ENCODE peak calls at places on chromosomes 2 and 18, in five cellular contexts. T is PC-9; Z is astrocyte; X is CD8-positive, alpha-beta memory T cell; A is AG04450. F is an unnamed sample.

GRCh38 chr2:101948625-101949150 is 43.1 kb upstream of the IL1R2 start:
- DNase-seq in Z (no peak), A (no peak), T (no peak), X (no peak), F (no peak)

GRCh38 chr2:41782306-41783158 is 265.3 kb upstream of the PKDCC start:
- DNase-seq in A (peak; percentile 6), Z (peak; percentile 2), T (peak; percentile 24), X (peak; percentile 5), F (peak; percentile 41)

GRCh38 chr2:218471982-218472381 is 53.1 kb downstream of the VIL1 start:
- DNase-seq in T (no peak), A (no peak), X (no peak), Z (no peak), F (no peak)

GRCh38 chr2:127525692-127526141 is 572 bp downstream of the IWS1 start:
- DNase-seq in X (no peak), A (no peak), Z (peak; percentile 56), T (no peak), F (peak; percentile 34)

GRCh38 chr2:134250840-134251461 is 2.9 kb upstream of the MGAT5 start:
- DNase-seq in T (no peak), Z (no peak), X (no peak), A (no peak), F (no peak)

GRCh38 chr2:145169285-145169684 is 649.4 kb upstream of the ZEB2 start:
- DNase-seq in T (no peak), X (no peak), Z (no peak), A (no peak), F (no peak)

GRCh38 chr18:22871809-22872525 is 61.2 kb upstream of the RBBP8 start:
- DNase-seq in Z (peak; percentile 85), T (peak; percentile 13), X (no peak), A (no peak), F (no peak)

GRCh38 chr2:159155791-159156190 is 130.7 kb downstream of the WDSUB1 start:
- DNase-seq in T (no peak), A (no peak), X (no peak), Z (no peak), F (no peak)

GRCh38 chr2:98444436-98445166 is at the start of gene INPP4A:
- DNase-seq in X (peak; percentile 70), Z (no peak), T (peak; percentile 80), A (no peak), F (peak; percentile 84)

GRCh38 chr2:60499082-60499429 is 54.4 kb downstream of the BCL11A start:
- DNase-seq in A (no peak), T (no peak), X (no peak), Z (no peak), F (no peak)

GRCh38 chr2:27596627-27597026 is 13.8 kb downstream of the ZNF512 start:
- DNase-seq in A (no peak), Z (no peak), X (no peak), T (no peak), F (no peak)

GRCh38 chr2:225025917-225026571 is 16.2 kb downstream of the DOCK10 start:
- DNase-seq in A (no peak), T (peak; percentile 38), Z (peak; percentile 92), X (no peak), F (no peak)

GRCh38 chr2:12731701-12732280 is 15.1 kb downstream of the TRIB2 start:
- DNase-seq in T (no peak), X (no peak), A (no peak), Z (no peak), F (no peak)

GRCh38 chr2:240203031-240203841 is 62.8 kb upstream of the OTOS start:
- DNase-seq in Z (no peak), T (no peak), X (no peak), A (no peak), F (no peak)

GRCh38 chr2:196677404-196677803 is 37.9 kb downstream of the CCDC150 start:
- DNase-seq in X (no peak), A (peak; percentile 23), Z (peak; percentile 56), T (no peak), F (no peak)

GRCh38 chr2:11861044-11861443 is 114.6 kb downstream of the LPIN1 start:
- DNase-seq in Z (no peak), A (no peak), X (no peak), T (no peak), F (no peak)

GRCh38 chr2:234060236-234060635 is 9.7 kb downstream of the SPP2 start:
- DNase-seq in T (no peak), X (no peak), Z (no peak), A (no peak), F (no peak)

GRCh38 chr2:15897431-15898098 is 42.8 kb upstream of the MYCN start:
- DNase-seq in T (no peak), A (no peak), Z (no peak), X (no peak), F (no peak)

GRCh38 chr2:239789711-239790110 is 235.4 kb downstream of the NDUFA10 start:
- DNase-seq in A (no peak), T (no peak), Z (no peak), X (no peak), F (peak; percentile 22)

GRCh38 chr18:32696376-32696775 is 76.4 kb downstream of the KLHL14 start:
- DNase-seq in X (no peak), Z (no peak), A (no peak), T (no peak), F (no peak)

GRCh38 chr2:18412980-18413793 is 147.3 kb downstream of the RDH14 start:
- DNase-seq in T (no peak), Z (peak; percentile 46), X (no peak), A (no peak), F (no peak)
- H3K9me3 ChIP-seq in T (no peaks in the 10 kb centered on the region), Z (no peaks in the 10 kb centered on the region), X (no peaks in the 10 kb centered on the region), A (no peaks in the 10 kb centered on the region), F (no peaks in the 10 kb centered on the region)

GRCh38 chr2:222862068-222862914 is 1.5 kb downstream of the ACSL3 start:
- DNase-seq in A (no peak), Z (no peak), X (no peak), T (no peak), F (peak; percentile 32)

GRCh38 chr2:222864296-222864695 is 3.5 kb downstream of the ACSL3 start:
- DNase-seq in Z (peak; percentile 71), T (peak; percentile 47), A (peak; percentile 44), X (no peak), F (no peak)

GRCh38 chr2:222866358-222866960 is 5.6 kb downstream of the ACSL3 start:
- DNase-seq in X (no peak), T (no peak), A (no peak), Z (no peak), F (no peak)

GRCh38 chr2:222862915-222863544 is 2.2 kb downstream of the ACSL3 start:
- DNase-seq in Z (no peak), T (no peak), X (no peak), A (no peak), F (no peak)

DNA sequence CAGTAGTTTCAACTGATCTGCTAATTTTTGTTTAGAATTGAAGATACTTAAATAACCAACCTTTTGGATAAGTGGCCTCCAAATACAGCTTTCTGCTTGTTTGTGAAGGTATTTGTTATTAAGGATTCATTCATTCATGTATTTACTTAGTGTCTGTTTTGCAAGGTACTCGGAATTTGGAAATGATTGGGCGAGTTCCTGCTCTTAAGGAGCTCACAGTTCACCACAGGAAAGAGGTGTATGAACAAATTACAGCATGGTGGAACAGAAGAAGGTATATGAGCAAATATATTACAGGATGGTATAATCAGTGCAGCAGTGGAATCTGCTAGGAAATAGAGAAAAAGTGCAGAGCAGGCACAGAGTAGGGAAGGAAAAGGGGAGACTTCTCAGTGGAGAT is 4.5 kb downstream of the ACSL3 start:
- DNase-seq in T (no peak), X (no peak), Z (no peak), A (no peak), F (no peak)
- H3K4me3 ChIP-seq in T (peak overlapping the region; percentile 83), X (no peak overlapping the region), Z (no peak overlapping the region), A (no peak overlapping the region), F (no peak overlapping the region)

GRCh38 chr18:8898990-8899389 is 193.6 kb downstream of the MTCL1 start:
- DNase-seq in A (no peak), Z (peak; percentile 25), X (no peak), T (no peak), F (no peak)
- H3K9me3 ChIP-seq in A (peaks cover 17% of the 10 kb centered on the region), Z (no peaks in the 10 kb centered on the region), X (no peaks in the 10 kb centered on the region), T (no peaks in the 10 kb centered on the region), F (no peaks in the 10 kb centered on the region)

DNA sequence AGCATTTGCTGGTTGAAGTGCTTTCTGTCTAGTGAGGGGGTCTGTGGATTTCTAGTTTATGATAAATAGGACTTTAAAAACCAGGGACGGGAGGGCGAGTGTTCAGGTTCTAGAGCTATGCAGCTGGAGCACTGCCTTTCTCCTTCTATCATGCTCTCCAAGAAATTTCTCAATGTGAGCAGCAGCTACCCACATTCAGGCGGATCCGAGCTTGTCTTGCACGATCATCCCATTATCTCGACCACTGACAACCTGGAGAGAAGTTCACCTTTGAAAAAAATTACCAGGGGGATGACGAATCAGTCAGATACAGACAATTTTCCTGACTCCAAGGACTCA is at the start of gene TBR1:
- DNase-seq in T (no peak), X (no peak), Z (no peak), A (no peak), F (no peak)
- H3K4me3 ChIP-seq in T (no peak within 1 kb of the TSS), X (peak within 1 kb of the TSS; percentile 30), Z (no peak within 1 kb of the TSS), A (peak within 1 kb of the TSS; percentile 10), F (no peak within 1 kb of the TSS)

F was measured in testis.